ENCODE peak calls at places on chromosomes 2 and 18, in four cellular contexts. L, K, T and N are unnamed samples.

GRCh38 chr2:230512955-230513748 is 97.2 kb downstream of the SP100 start:
- DNase-seq in L (peak; percentile 9), K (no peak), T (peak; percentile 19), N (no peak)

GRCh38 chr18:77249583-77250500 is at the start of gene GALR1:
- DNase-seq in L (no peak), K (no peak), T (no peak), N (no peak)

GRCh38 chr18:76875390-76876330 is 53.3 kb downstream of the ZNF236 start:
- DNase-seq in L (no peak), K (no peak), T (peak; percentile 64), N (peak; percentile 13)

GRCh38 chr2:163465440-163465839 is 270.4 kb downstream of the FIGN start:
- DNase-seq in L (no peak), K (no peak), T (no peak), N (no peak)

GRCh38 chr2:13652531-13653313 is 936.0 kb downstream of the TRIB2 start:
- DNase-seq in L (peak; percentile 12), K (no peak), T (peak; percentile 87), N (no peak)

GRCh38 chr18:61474918-61475317 is 141.7 kb downstream of the CDH20 start:
- DNase-seq in L (no peak), K (no peak), T (no peak), N (no peak)

GRCh38 chr18:10015288-10015701 is 101.5 kb downstream of the VAPA start:
- DNase-seq in L (no peak), K (peak; percentile 75), T (peak; percentile 87), N (no peak)

GRCh38 chr2:188524519-188525113 is 232.9 kb downstream of the GULP1 start:
- DNase-seq in L (no peak), K (no peak), T (peak; percentile 54), N (peak; percentile 64)

GRCh38 chr2:33494877-33495641 is 18.6 kb downstream of the RASGRP3 start:
- DNase-seq in L (no peak), K (no peak), T (peak; percentile 16), N (no peak)
- H3K4me3 ChIP-seq in L (no peak overlapping the region), K (no peak overlapping the region), T (no peak overlapping the region), N (no peak overlapping the region)

GRCh38 chr2:24494415-24494814 is 3.4 kb downstream of the NCOA1 start:
- DNase-seq in L (no peak), K (no peak), T (no peak), N (no peak)
- H3K4me3 ChIP-seq in L (no peak overlapping the region), K (no peak overlapping the region), T (no peak overlapping the region), N (no peak overlapping the region)

DNA sequence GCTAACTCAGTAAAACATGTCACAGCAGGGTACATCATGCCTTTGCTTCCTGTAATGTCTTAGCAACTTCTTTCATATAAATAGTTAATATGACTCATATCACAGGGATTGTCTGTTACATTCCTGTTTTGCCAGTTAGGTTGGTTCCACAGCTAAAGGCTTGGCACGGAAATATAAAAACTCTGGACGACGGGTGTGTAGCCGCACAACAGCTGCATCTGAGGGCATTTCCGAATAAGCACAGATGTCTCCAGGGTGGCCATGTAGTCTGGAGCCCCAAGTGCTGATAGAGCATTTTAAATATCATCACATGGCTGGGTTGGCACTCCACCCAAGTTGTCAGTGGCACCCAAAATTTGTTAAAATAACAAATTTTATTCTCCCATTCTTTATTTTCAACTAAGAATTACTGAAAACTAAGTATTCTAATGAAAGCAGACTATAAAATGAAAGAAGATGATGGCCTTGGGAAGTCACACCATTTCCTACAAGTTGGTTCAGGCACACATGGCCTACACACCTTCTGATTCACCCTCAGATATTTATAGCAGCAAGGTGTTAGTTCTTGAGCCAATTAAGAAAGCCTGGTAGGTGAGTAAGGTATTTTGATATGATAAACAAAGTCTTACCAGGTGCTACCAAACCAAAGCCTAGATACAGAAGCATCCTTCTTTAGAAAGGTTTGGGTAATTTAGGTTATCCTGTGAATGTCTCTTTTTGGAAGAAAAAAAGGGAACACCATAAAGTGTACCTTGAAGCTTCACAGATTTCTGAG is 61.8 kb upstream of the STK17B start:
- DNase-seq in L (no peak), K (no peak), T (peak; percentile 97), N (peak; percentile 88)
- H3K4me3 ChIP-seq in L (no peak overlapping the region), K (no peak overlapping the region), T (no peak overlapping the region), N (no peak overlapping the region)

GRCh38 chr2:151852260-151853069 is 24.2 kb upstream of the ARL5A start:
- DNase-seq in L (no peak), K (no peak), T (no peak), N (no peak)
- H3K4me3 ChIP-seq in L (no peak overlapping the region), K (no peak overlapping the region), T (no peak overlapping the region), N (no peak overlapping the region)

DNA sequence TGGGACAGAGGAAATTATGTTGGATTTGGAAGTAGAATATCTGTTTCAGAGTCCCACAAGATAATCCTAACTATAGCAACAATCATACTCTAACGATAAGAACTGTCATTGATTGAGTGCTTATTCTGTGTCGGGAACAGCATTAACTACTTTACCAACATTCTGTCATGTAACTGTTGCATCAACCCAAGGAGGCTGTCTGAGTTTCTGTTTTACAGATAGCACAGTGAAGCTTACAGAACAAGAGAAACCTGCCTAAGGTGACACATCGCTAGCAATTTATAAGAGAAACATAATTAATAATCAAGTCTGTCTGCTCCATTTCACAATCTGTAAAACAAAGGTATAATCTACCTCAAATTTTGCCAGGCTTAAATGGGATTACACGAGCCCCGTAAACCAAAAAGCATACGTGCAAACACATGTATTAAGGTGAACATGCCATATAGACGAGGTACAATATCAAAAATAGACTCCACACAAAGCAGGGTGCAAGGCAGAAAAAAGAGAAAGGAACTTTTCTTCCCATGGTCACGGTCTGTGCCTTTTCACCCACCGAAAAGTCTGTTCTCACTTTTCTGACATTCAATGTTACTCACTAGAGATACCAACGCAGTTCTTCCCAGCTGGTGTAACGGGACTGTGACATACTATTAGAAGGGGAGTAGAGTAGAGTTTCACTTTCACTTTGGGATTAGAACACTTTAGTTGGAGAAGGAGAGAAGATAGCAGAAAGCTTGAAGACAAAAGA is 37.2 kb upstream of the SLC8A1 start:
- DNase-seq in L (no peak), K (no peak), T (peak; percentile 46), N (peak; percentile 40)
- H3K4me3 ChIP-seq in L (no peak overlapping the region), K (peak overlapping the region; percentile 42), T (no peak overlapping the region), N (peak overlapping the region; percentile 16)

GRCh38 chr2:33123216-33123615 is 176.5 kb downstream of the LTBP1 start:
- DNase-seq in L (no peak), K (no peak), T (peak; percentile 71), N (no peak)
- H3K4me3 ChIP-seq in L (no peak overlapping the region), K (no peak overlapping the region), T (no peak overlapping the region), N (no peak overlapping the region)

GRCh38 chr2:239441261-239441701 is 40.5 kb upstream of the HDAC4 start:
- DNase-seq in L (no peak), K (peak; percentile 53), T (no peak), N (peak; percentile 24)
- H3K4me3 ChIP-seq in L (no peak overlapping the region), K (peak overlapping the region; percentile 10), T (no peak overlapping the region), N (no peak overlapping the region)

GRCh38 chr2:42050350-42051167 is 2.7 kb downstream of the PKDCC start:
- DNase-seq in L (no peak), K (no peak), T (no peak), N (no peak)

GRCh38 chr2:42048318-42049251 is 764 bp downstream of the PKDCC start:
- DNase-seq in L (no peak), K (no peak), T (no peak), N (no peak)

GRCh38 chr2:42047488-42048317 is at the start of gene PKDCC:
- DNase-seq in L (no peak), K (peak; percentile 78), T (peak; percentile 47), N (peak; percentile 84)

GRCh38 chr2:42051168-42052125 is 3.6 kb downstream of the PKDCC start:
- DNase-seq in L (no peak), K (no peak), T (no peak), N (no peak)

GRCh38 chr2:42049411-42050349 is 1.9 kb downstream of the PKDCC start:
- DNase-seq in L (no peak), K (no peak), T (no peak), N (peak; percentile 21)
- H3K4me3 ChIP-seq in L (peak overlapping the region; percentile 51), K (peak overlapping the region; percentile 88), T (no peak overlapping the region), N (peak overlapping the region; percentile 88)

GRCh38 chr2:148553332-148553887 is 91.1 kb upstream of the EPC2 start:
- DNase-seq in L (no peak), K (no peak), T (no peak), N (no peak)
- H3K4me3 ChIP-seq in L (no peak overlapping the region), K (peak overlapping the region; percentile 35), T (no peak overlapping the region), N (peak overlapping the region; percentile 40)

GRCh38 chr18:79797518-79798345 is at the start of gene KCNG2:
- DNase-seq in L (no peak), K (no peak), T (peak; percentile 9), N (no peak)
- H3K4me3 ChIP-seq in L (no peak within 1 kb of the TSS), K (peak within 1 kb of the TSS; percentile 47), T (no peak within 1 kb of the TSS), N (no peak within 1 kb of the TSS)